ENCODE peak calls at places on chromosomes 5 and 9, in six cellular contexts. Y, E, B, Z, N and D are unnamed samples.

GRCh38 chr5:112586596-112587062 is 151.1 kb upstream of the APC start:
- DNase-seq in Y (no peak), E (no peak), B (no peak), Z (no peak), N (no peak), D (no peak)

GRCh38 chr9:84781431-84781830 is 111.9 kb downstream of the NTRK2 start:
- DNase-seq in Y (no peak), E (no peak), B (no peak), Z (no peak), N (no peak), D (no peak)

GRCh38 chr5:40406426-40407211 is 273.1 kb upstream of the PTGER4 start:
- DNase-seq in Y (no peak), E (no peak), B (peak; percentile 67), Z (no peak), N (peak; percentile 69), D (no peak)

GRCh38 chr5:80061005-80061404 is 25.9 kb downstream of the THBS4 start:
- DNase-seq in Y (no peak), E (no peak), B (no peak), Z (no peak), N (no peak), D (no peak)

GRCh38 chr5:151015974-151016587 is 4.3 kb upstream of the GPX3 start:
- DNase-seq in Y (no peak), E (no peak), B (no peak), Z (no peak), N (no peak), D (no peak)

GRCh38 chr5:855771-856530 is 5.2 kb upstream of the ZDHHC11 start:
- DNase-seq in Y (no peak), E (no peak), B (no peak), Z (no peak), N (no peak), D (peak; percentile 22)

GRCh38 chr5:177005619-177006264 is 837 bp downstream of the UIMC1 start:
- DNase-seq in Y (no peak), E (peak; percentile 54), B (peak; percentile 86), Z (peak; percentile 39), N (peak; percentile 31), D (peak; percentile 67)

GRCh38 chr9:19410594-19410993 is 1.8 kb downstream of the ACER2 start:
- DNase-seq in Y (no peak), E (no peak), B (peak; percentile 31), Z (no peak), N (no peak), D (no peak)

GRCh38 chr5:176810687-176811501 is 535 bp downstream of the UNC5A start:
- DNase-seq in Y (no peak), E (no peak), B (peak; percentile 36), Z (no peak), N (no peak), D (no peak)

GRCh38 chr9:19894975-19895374 is 106.1 kb upstream of the SLC24A2 start:
- DNase-seq in Y (peak; percentile 7), E (no peak), B (peak; percentile 69), Z (no peak), N (no peak), D (no peak)

GRCh38 chr5:23012842-23013241 is 159.7 kb upstream of the CDH12 start:
- DNase-seq in Y (no peak), E (no peak), B (no peak), Z (no peak), N (no peak), D (no peak)

GRCh38 chr5:9325549-9325948 is 220.3 kb downstream of the SEMA5A start:
- DNase-seq in Y (no peak), E (no peak), B (no peak), Z (no peak), N (no peak), D (no peak)

GRCh38 chr5:88680253-88681132 is 202.5 kb downstream of the MEF2C start:
- DNase-seq in Y (no peak), E (no peak), B (peak; percentile 34), Z (peak; percentile 57), N (no peak), D (peak; percentile 32)

GRCh38 chr9:32551491-32552049 is 557 bp upstream of the SMIM27 start:
- DNase-seq in Y (no peak), E (no peak), B (peak; percentile 32), Z (peak; percentile 15), N (no peak), D (no peak)

GRCh38 chr5:170219615-170220014 is 13.2 kb upstream of the C5orf58 start:
- DNase-seq in Y (peak; percentile 45), E (no peak), B (peak; percentile 54), Z (no peak), N (no peak), D (peak; percentile 78)

GRCh38 chr5:74954919-74955318 is 88.7 kb upstream of the FAM169A start:
- DNase-seq in Y (no peak), E (no peak), B (peak; percentile 80), Z (no peak), N (no peak), D (peak; percentile 24)

GRCh38 chr5:67264056-67264455 is 67.5 kb upstream of the CD180 start:
- DNase-seq in Y (no peak), E (no peak), B (no peak), Z (no peak), N (no peak), D (no peak)

GRCh38 chr9:126275386-126276001 is 51.1 kb upstream of the MVB12B start:
- DNase-seq in Y (no peak), E (peak; percentile 85), B (peak; percentile 9), Z (no peak), N (no peak), D (no peak)

GRCh38 chr9:16134351-16134750 is 581.5 kb downstream of the CCDC171 start:
- DNase-seq in Y (no peak), E (no peak), B (no peak), Z (no peak), N (no peak), D (no peak)

GRCh38 chr5:98927988-98928801 is 612 bp downstream of the CHD1 start:
- DNase-seq in Y (no peak), E (peak; percentile 51), B (peak; percentile 60), Z (peak; percentile 44), N (no peak), D (peak; percentile 55)

GRCh38 chr9:92696619-92697018 is 26.7 kb upstream of the IPPK start:
- DNase-seq in Y (no peak), E (no peak), B (no peak), Z (no peak), N (no peak), D (no peak)

GRCh38 chr9:70347046-70347445 is 67.4 kb downstream of the KLF9 start:
- DNase-seq in Y (no peak), E (no peak), B (no peak), Z (no peak), N (no peak), D (no peak)

GRCh38 chr5:35857606-35858205 is 1.0 kb downstream of the IL7R start:
- DNase-seq in Y (peak; percentile 80), E (no peak), B (peak; percentile 76), Z (no peak), N (no peak), D (peak; percentile 88)

GRCh38 chr5:128695791-128696520 is 157.9 kb upstream of the FBN2 start:
- DNase-seq in Y (peak; percentile 28), E (no peak), B (peak; percentile 86), Z (no peak), N (no peak), D (no peak)

GRCh38 chr5:67299317-67299716 is 102.7 kb upstream of the CD180 start:
- DNase-seq in Y (peak; percentile 45), E (no peak), B (no peak), Z (no peak), N (no peak), D (no peak)

GRCh38 chr9:84207443-84208032 is 133.0 kb downstream of the SLC28A3 start:
- DNase-seq in Y (no peak), E (no peak), B (no peak), Z (no peak), N (no peak), D (no peak)

GRCh38 chr9:16526380-16526779 is 344.1 kb downstream of the BNC2 start:
- DNase-seq in Y (no peak), E (no peak), B (peak; percentile 85), Z (no peak), N (no peak), D (peak; percentile 55)

GRCh38 chr5:117433841-117434240 is 859.2 kb upstream of the SEMA6A start:
- DNase-seq in Y (no peak), E (no peak), B (no peak), Z (no peak), N (no peak), D (no peak)

GRCh38 chr9:80134487-80134886 is 562.7 kb downstream of the TLE4 start:
- DNase-seq in Y (no peak), E (no peak), B (no peak), Z (no peak), N (no peak), D (no peak)

GRCh38 chr5:1116977-1117376 is 5.1 kb upstream of the SLC12A7 start:
- DNase-seq in Y (no peak), E (no peak), B (no peak), Z (no peak), N (no peak), D (no peak)

GRCh38 chr9:107612136-107612535 is 122.6 kb upstream of the KLF4 start:
- DNase-seq in Y (no peak), E (peak; percentile 7), B (no peak), Z (no peak), N (no peak), D (no peak)

GRCh38 chr5:159673538-159673937 is 242.7 kb upstream of the ADRA1B start:
- DNase-seq in Y (no peak), E (no peak), B (no peak), Z (no peak), N (no peak), D (no peak)

GRCh38 chr5:179616002-179616594 is 7.4 kb downstream of the HNRNPH1 start:
- DNase-seq in Y (no peak), E (no peak), B (no peak), Z (no peak), N (no peak), D (no peak)